ENCODE peak calls at places on chromosomes 16 and 17, in seven cellular contexts. Y is HCT116, L is GM23338, R is stomach, H is transverse colon, Z is endothelial cell of umbilical vein, A is breast epithelium. F is an unnamed sample.

GRCh38 chr16:4322121-4323035 is 6.5 kb downstream of the GLIS2 start:
- DNase-seq in Y (no peak), L (no peak), R (no peak), H (no peak), Z (no peak), A (no peak), F (no peak)

GRCh38 chr17:45341389-45342158 is 24.8 kb upstream of the MAP3K14 start:
- DNase-seq in Y (peak; percentile 66), L (peak; percentile 94), R (no peak), H (peak; percentile 7), Z (peak; percentile 82), A (no peak), F (no peak)

GRCh38 chr17:46944931-46945330 is 22.0 kb downstream of the GOSR2 start:
- DNase-seq in Y (no peak), L (no peak), R (no peak), H (no peak), Z (no peak), A (no peak), F (no peak)

GRCh38 chr17:3926860-3927627 is 10.8 kb upstream of the P2RX1 start:
- DNase-seq in Y (no peak), L (no peak), R (no peak), H (no peak), Z (no peak), A (no peak), F (no peak)

GRCh38 chr16:21599994-21600773 is 807 bp downstream of the METTL9 start:
- DNase-seq in Y (no peak), L (peak; percentile 62), R (no peak), H (no peak), Z (peak; percentile 59), A (no peak), F (peak; percentile 11)

GRCh38 chr16:17369441-17369951 is 101.3 kb downstream of the XYLT1 start:
- DNase-seq in Y (no peak), L (no peak), R (peak; percentile 59), H (peak; percentile 71), Z (peak; percentile 3), A (peak; percentile 43), F (no peak)

GRCh38 chr17:64709481-64709880 is 47.4 kb upstream of the SMURF2 start:
- DNase-seq in Y (no peak), L (no peak), R (no peak), H (no peak), Z (no peak), A (no peak), F (no peak)

GRCh38 chr16:35194681-35195080 is 1735.3 kb downstream of the TP53TG3F start:
- DNase-seq in Y (no peak), L (no peak), R (no peak), H (no peak), Z (no peak), A (no peak), F (no peak)

GRCh38 chr17:63434951-63435571 is 11.0 kb downstream of the CYB561 start:
- DNase-seq in Y (peak; percentile 37), L (no peak), R (peak; percentile 96), H (peak; percentile 83), Z (peak; percentile 39), A (peak; percentile 77), F (peak; percentile 91)

GRCh38 chr16:89880477-89881367 is 7.3 kb downstream of the TCF25 start:
- DNase-seq in Y (no peak), L (no peak), R (no peak), H (no peak), Z (no peak), A (no peak), F (no peak)

GRCh38 chr16:55569025-55569424 is 2.5 kb downstream of the CAPNS2 start:
- DNase-seq in Y (no peak), L (no peak), R (no peak), H (no peak), Z (peak; percentile 32), A (no peak), F (no peak)

GRCh38 chr16:24255446-24256352 is at the start of gene CACNG3:
- DNase-seq in Y (no peak), L (peak; percentile 99), R (no peak), H (peak; percentile 9), Z (peak; percentile 30), A (no peak), F (peak; percentile 7)

GRCh38 chr17:66711936-66712335 is 123.0 kb upstream of the CACNG5 start:
- DNase-seq in Y (no peak), L (peak; percentile 56), R (peak; percentile 69), H (peak; percentile 84), Z (no peak), A (peak; percentile 45), F (peak; percentile 84)

GRCh38 chr17:75998327-75998795 is 2.3 kb upstream of the CDK3 start:
- DNase-seq in Y (no peak), L (no peak), R (no peak), H (peak; percentile 58), Z (no peak), A (no peak), F (no peak)

GRCh38 chr16:1167276-1168107 is 14.6 kb downstream of the CACNA1H start:
- DNase-seq in Y (no peak), L (peak; percentile 65), R (no peak), H (no peak), Z (no peak), A (no peak), F (no peak)

GRCh38 chr16:87681990-87682570 is 79.8 kb downstream of the JPH3 start:
- DNase-seq in Y (peak; percentile 10), L (peak; percentile 89), R (no peak), H (no peak), Z (peak; percentile 63), A (no peak), F (peak; percentile 26)

GRCh38 chr17:50209472-50210248 is 8.2 kb upstream of the COL1A1 start:
- DNase-seq in Y (no peak), L (peak; percentile 80), R (peak; percentile 57), H (peak; percentile 84), Z (no peak), A (peak; percentile 72), F (no peak)

GRCh38 chr16:89324056-89325010 is 106.8 kb downstream of the ZNF778 start:
- DNase-seq in Y (no peak), L (no peak), R (no peak), H (no peak), Z (no peak), A (no peak), F (no peak)

GRCh38 chr16:88649924-88650748 is 717 bp downstream of the CYBA start:
- DNase-seq in Y (no peak), L (peak; percentile 64), R (peak; percentile 48), H (peak; percentile 65), Z (no peak), A (no peak), F (no peak)

DNA sequence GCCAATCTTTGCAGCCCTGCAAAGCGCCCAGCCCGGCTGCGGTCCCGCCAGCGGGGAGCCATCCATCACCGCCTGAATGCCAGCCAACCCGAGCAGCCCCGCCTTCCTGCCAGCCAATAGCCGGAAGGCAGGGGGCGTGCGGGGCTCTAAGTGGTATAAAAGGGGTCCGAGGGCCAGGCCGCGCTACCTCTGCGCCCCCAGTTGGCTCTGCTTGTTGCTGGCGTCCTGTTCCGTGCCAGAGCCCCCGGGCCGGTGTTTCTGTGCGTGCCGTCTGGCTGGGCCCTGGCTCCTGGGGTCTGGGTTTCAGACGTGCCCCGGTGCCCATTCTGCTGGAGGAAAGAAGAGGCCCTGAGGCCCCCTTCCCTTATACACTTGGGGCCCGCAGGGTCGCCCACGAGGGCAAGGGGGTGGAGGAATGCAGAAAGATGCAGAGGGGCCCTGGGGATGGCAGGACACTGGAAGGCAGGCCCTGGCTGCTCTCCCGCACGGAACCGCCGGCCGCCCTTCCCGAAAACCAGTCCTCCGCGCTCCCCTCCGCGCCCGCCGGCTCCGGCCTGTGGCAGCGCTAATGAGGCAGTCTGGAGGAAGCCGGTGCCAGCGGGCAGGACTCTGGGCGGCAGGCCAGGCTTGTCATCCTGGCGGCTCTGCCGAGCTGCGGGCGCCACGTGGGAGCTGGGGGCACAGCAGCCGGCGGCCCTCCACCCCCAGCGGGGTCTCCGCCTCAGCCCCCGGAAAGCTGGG is 14.0 kb downstream of the COPZ2 start:
- DNase-seq in Y (peak; percentile 75), L (peak; percentile 95), R (peak; percentile 92), H (peak; percentile 84), Z (peak; percentile 62), A (peak; percentile 75), F (peak; percentile 87)
- TF ChIP-seq POLR2AphosphoS5 in Y (peak; percentile 85), L (peak; percentile 83), R (peak; percentile 44), H (peak; percentile 42), Z (no peak), A (peak; percentile 8), F (peak; percentile 73)

GRCh38 chr17:16443390-16444257 is 28.3 kb downstream of the TRPV2 start:
- DNase-seq in Y (no peak), L (no peak), R (no peak), H (no peak), Z (no peak), A (no peak), F (no peak)

GRCh38 chr17:16442594-16443389 is 27.4 kb downstream of the TRPV2 start:
- DNase-seq in Y (no peak), L (no peak), R (no peak), H (no peak), Z (no peak), A (no peak), F (no peak)

GRCh38 chr17:16442141-16442540 is 26.8 kb downstream of the TRPV2 start:
- DNase-seq in Y (no peak), L (peak; percentile 42), R (no peak), H (no peak), Z (no peak), A (no peak), F (no peak)

GRCh38 chr17:16446338-16446983 is 31.1 kb downstream of the TRPV2 start:
- DNase-seq in Y (no peak), L (peak; percentile 54), R (no peak), H (no peak), Z (no peak), A (no peak), F (no peak)

GRCh38 chr17:16444258-16444886 is 29.0 kb downstream of the TRPV2 start:
- DNase-seq in Y (no peak), L (no peak), R (peak; percentile 34), H (no peak), Z (no peak), A (no peak), F (no peak)
- H3K4me1 ChIP-seq in Y (peaks cover 10% of the 10 kb centered on the region), L (peaks cover 35% of the 10 kb centered on the region), R (peaks cover 38% of the 10 kb centered on the region), H (peaks cover 34% of the 10 kb centered on the region), Z (peaks cover 31% of the 10 kb centered on the region), A (peaks cover 6% of the 10 kb centered on the region), F (peaks cover 4% of the 10 kb centered on the region)

GRCh38 chr17:44256671-44257070 is 11.3 kb downstream of the SLC4A1 start:
- DNase-seq in Y (no peak), L (no peak), R (no peak), H (no peak), Z (no peak), A (no peak), F (no peak)

GRCh38 chr17:44260296-44260695 is 7.6 kb downstream of the SLC4A1 start:
- DNase-seq in Y (no peak), L (no peak), R (no peak), H (no peak), Z (no peak), A (no peak), F (no peak)

GRCh38 chr17:44255915-44256314 is 12.0 kb downstream of the SLC4A1 start:
- DNase-seq in Y (no peak), L (no peak), R (no peak), H (no peak), Z (no peak), A (no peak), F (no peak)

GRCh38 chr17:44258811-44259351 is 9.1 kb downstream of the SLC4A1 start:
- DNase-seq in Y (no peak), L (no peak), R (no peak), H (no peak), Z (no peak), A (no peak), F (no peak)

GRCh38 chr17:44257815-44258750 is 9.9 kb downstream of the SLC4A1 start:
- DNase-seq in Y (no peak), L (no peak), R (no peak), H (no peak), Z (no peak), A (no peak), F (no peak)
- TF ChIP-seq POLR2AphosphoS5 in Y (no peak), L (no peak), R (no peak), H (no peak), Z (no peak), A (no peak), F (no peak)

GRCh38 chr17:48113201-48113676 is 5.7 kb downstream of the SNX11 start:
- DNase-seq in Y (no peak), L (no peak), R (no peak), H (no peak), Z (no peak), A (no peak), F (no peak)
- H3K4me1 ChIP-seq in Y (no peaks in the 10 kb centered on the region), L (peaks cover 15% of the 10 kb centered on the region), R (peaks cover 8% of the 10 kb centered on the region), H (peaks cover 9% of the 10 kb centered on the region), Z (peaks cover 6% of the 10 kb centered on the region), A (no peaks in the 10 kb centered on the region), F (no peaks in the 10 kb centered on the region)

F was measured in prostate gland.